ENCODE peak calls at places on chromosomes 3 and 15, in six cellular contexts. U is stomach, R is iPS DF 6.9, O is prostate gland, E is body of pancreas, H is tibial artery. D is an unnamed sample.

GRCh38 chr3:161349529-161350278 is 21.6 kb downstream of the SPTSSB start:
- DNase-seq in U (no peak), O (peak; percentile 52), R (no peak), E (no peak), H (no peak), D (no peak)

GRCh38 chr15:41022487-41023090 is 69.3 kb downstream of the CHAC1 start:
- DNase-seq in O (no peak), H (peak; percentile 25), R (no peak), E (peak; percentile 23), U (peak; percentile 32), D (peak; percentile 21)

GRCh38 chr15:59609730-59610712 is 1.6 kb upstream of the GCNT3 start:
- DNase-seq in E (no peak), O (no peak), H (no peak), U (no peak), R (no peak), D (no peak)

GRCh38 chr3:178421069-178421468 is 115.2 kb upstream of the KCNMB2 start:
- DNase-seq in U (no peak), E (no peak), R (no peak), O (no peak), H (no peak), D (no peak)

GRCh38 chr3:60536420-60536819 is 714.8 kb downstream of the FHIT start:
- DNase-seq in U (no peak), E (no peak), H (no peak), R (no peak), O (no peak), D (peak; percentile 66)

GRCh38 chr3:129104498-129105079 is 17.0 kb downstream of the RAB43 start:
- DNase-seq in U (no peak), E (no peak), H (no peak), R (no peak), O (no peak), D (no peak)

GRCh38 chr15:82875411-82876003 is 66.1 kb downstream of the WHAMM start:
- DNase-seq in O (no peak), U (no peak), H (no peak), R (no peak), E (no peak), D (no peak)

GRCh38 chr3:31002730-31003129 is 108.3 kb upstream of the GADL1 start:
- DNase-seq in R (no peak), U (no peak), H (no peak), O (no peak), E (no peak), D (no peak)

GRCh38 chr15:26082833-26083174 is 219.7 kb upstream of the ATP10A start:
- DNase-seq in R (no peak), U (no peak), O (peak; percentile 22), E (no peak), H (no peak), D (no peak)

GRCh38 chr3:79845546-79845945 is 77.7 kb upstream of the ROBO1 start:
- DNase-seq in R (no peak), U (no peak), E (no peak), H (no peak), O (no peak), D (no peak)

GRCh38 chr3:115692887-115693524 is 69.7 kb downstream of the GAP43 start:
- DNase-seq in R (peak; percentile 76), O (peak; percentile 54), E (peak; percentile 81), U (peak; percentile 69), H (peak; percentile 72), D (peak; percentile 32)

GRCh38 chr3:196323723-196324122 is 5.7 kb upstream of the DYNLT2B start:
- DNase-seq in R (no peak), U (no peak), H (no peak), O (no peak), E (no peak), D (no peak)

GRCh38 chr15:51205050-51205707 is 110.5 kb upstream of the TNFAIP8L3 start:
- DNase-seq in U (peak; percentile 56), H (no peak), E (peak; percentile 42), O (peak; percentile 38), R (no peak), D (no peak)

GRCh38 chr3:100360757-100361496 is 26.4 kb downstream of the NIT2 start:
- DNase-seq in H (no peak), U (no peak), O (no peak), E (no peak), R (no peak), D (no peak)

GRCh38 chr3:75101329-75102147 is 487.1 kb upstream of the CNTN3 start:
- DNase-seq in R (no peak), O (no peak), U (no peak), E (no peak), H (no peak), D (no peak)

GRCh38 chr3:140842984-140843649 is 98.5 kb upstream of the SLC25A36 start:
- DNase-seq in H (no peak), R (no peak), U (no peak), O (no peak), E (no peak), D (peak; percentile 86)

GRCh38 chr3:172519740-172520139 is 3.5 kb downstream of the TNFSF10 start:
- DNase-seq in U (no peak), R (no peak), O (peak; percentile 13), E (no peak), H (no peak), D (no peak)

GRCh38 chr15:58873267-58873666 is 60.2 kb downstream of the SLTM start:
- DNase-seq in O (no peak), E (no peak), R (no peak), U (no peak), H (no peak), D (no peak)

GRCh38 chr3:78732471-78732870 is 1035.3 kb downstream of the ROBO1 start:
- DNase-seq in U (no peak), O (no peak), R (no peak), E (no peak), H (no peak), D (no peak)

GRCh38 chr3:175668300-175668699 is 809.2 kb downstream of the NAALADL2 start:
- DNase-seq in E (no peak), H (no peak), U (no peak), R (no peak), O (no peak), D (no peak)

GRCh38 chr3:128714887-128715496 is 11.0 kb upstream of the RAB7A start:
- DNase-seq in R (no peak), H (no peak), U (no peak), O (no peak), E (peak; percentile 46), D (no peak)

GRCh38 chr15:100602822-100603393 is 519 bp downstream of the ASB7 start:
- DNase-seq in O (peak; percentile 10), E (peak; percentile 10), H (no peak), U (no peak), R (no peak), D (peak; percentile 31)

GRCh38 chr15:38899300-38899699 is 334.7 kb upstream of the RASGRP1 start:
- DNase-seq in R (no peak), U (no peak), O (no peak), E (no peak), H (no peak), D (no peak)

GRCh38 chr3:171770689-171771620 is 39.3 kb downstream of the PLD1 start:
- DNase-seq in O (peak; percentile 74), U (peak; percentile 63), H (peak; percentile 63), E (peak; percentile 82), R (peak; percentile 41), D (peak; percentile 48)

GRCh38 chr15:69634860-69635259 is 182.2 kb downstream of the RPLP1 start:
- DNase-seq in H (no peak), R (no peak), U (no peak), E (no peak), O (no peak), D (no peak)

GRCh38 chr15:85002517-85002916 is 20.9 kb downstream of the PDE8A start:
- DNase-seq in H (no peak), E (no peak), O (no peak), R (no peak), U (no peak), D (no peak)

GRCh38 chr15:85003593-85004312 is 22.1 kb downstream of the PDE8A start:
- DNase-seq in O (no peak), U (no peak), H (no peak), R (no peak), E (peak; percentile 33), D (no peak)

GRCh38 chr15:85004551-85004950 is 22.9 kb downstream of the PDE8A start:
- DNase-seq in O (no peak), E (no peak), R (no peak), H (no peak), U (no peak), D (no peak)

GRCh38 chr15:85000189-85000864 is 18.7 kb downstream of the PDE8A start:
- DNase-seq in R (no peak), E (no peak), O (peak; percentile 20), H (no peak), U (no peak), D (no peak)

GRCh38 chr15:85000937-85001336 is 19.3 kb downstream of the PDE8A start:
- DNase-seq in O (no peak), H (no peak), U (no peak), R (no peak), E (no peak), D (no peak)
- H3K4me1 ChIP-seq in O (peaks cover 8% of the 10 kb centered on the region), H (peaks cover 19% of the 10 kb centered on the region), U (peaks cover 67% of the 10 kb centered on the region), R (no peaks in the 10 kb centered on the region), E (peaks cover 33% of the 10 kb centered on the region), D (peaks cover 25% of the 10 kb centered on the region)

DNA sequence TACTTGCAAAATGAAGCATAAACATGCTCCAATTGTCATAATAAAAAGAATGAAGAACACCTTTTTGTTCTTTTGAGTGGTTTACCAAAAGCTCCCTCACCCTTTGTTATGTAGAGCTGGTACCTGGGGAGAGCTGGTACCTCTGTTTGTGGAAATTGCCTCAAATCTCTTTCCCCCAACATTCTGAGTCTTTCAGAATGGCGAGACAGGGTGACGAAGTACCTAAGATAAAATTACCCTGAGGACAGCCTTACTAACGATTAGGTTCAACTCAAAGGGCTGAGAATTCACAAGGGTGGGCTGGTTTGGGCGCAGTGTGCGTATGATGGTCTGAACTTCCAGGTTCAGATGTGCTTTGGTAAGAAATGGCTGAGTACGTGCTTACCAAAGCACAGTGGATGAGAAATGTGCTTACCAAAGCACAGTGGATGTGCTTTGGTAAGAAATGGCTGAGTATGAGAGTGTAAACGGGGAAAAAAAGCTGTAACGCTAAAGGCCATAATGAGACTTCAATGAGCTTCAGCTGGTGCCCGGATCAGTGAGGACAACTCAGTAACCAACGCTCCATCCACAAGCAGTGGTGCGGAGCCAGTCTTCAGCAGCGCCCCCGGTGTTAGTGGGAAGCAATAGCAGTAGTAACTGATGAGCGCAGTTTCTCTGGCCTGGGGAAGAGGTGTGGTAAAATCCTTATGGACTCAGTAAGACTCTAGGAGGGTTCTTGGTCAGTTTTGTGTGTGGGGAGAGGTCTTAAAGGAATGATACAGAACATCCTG is 72.3 kb upstream of the LRIG1 start:
- DNase-seq in E (peak; percentile 6), O (no peak), H (no peak), U (no peak), R (peak; percentile 82), D (no peak)
- H3K4me1 ChIP-seq in E (no peaks in the 10 kb centered on the region), O (no peaks in the 10 kb centered on the region), H (no peaks in the 10 kb centered on the region), U (no peaks in the 10 kb centered on the region), R (peaks cover 10% of the 10 kb centered on the region), D (no peaks in the 10 kb centered on the region)

GRCh38 chr3:27352047-27352446 is 17.1 kb downstream of the NEK10 start:
- DNase-seq in E (no peak), U (no peak), H (no peak), O (no peak), R (no peak), D (no peak)
- H3K4me1 ChIP-seq in E (no peaks in the 10 kb centered on the region), U (peaks cover 4% of the 10 kb centered on the region), H (no peaks in the 10 kb centered on the region), O (peaks cover 14% of the 10 kb centered on the region), R (no peaks in the 10 kb centered on the region), D (peaks cover 10% of the 10 kb centered on the region)

DNA sequence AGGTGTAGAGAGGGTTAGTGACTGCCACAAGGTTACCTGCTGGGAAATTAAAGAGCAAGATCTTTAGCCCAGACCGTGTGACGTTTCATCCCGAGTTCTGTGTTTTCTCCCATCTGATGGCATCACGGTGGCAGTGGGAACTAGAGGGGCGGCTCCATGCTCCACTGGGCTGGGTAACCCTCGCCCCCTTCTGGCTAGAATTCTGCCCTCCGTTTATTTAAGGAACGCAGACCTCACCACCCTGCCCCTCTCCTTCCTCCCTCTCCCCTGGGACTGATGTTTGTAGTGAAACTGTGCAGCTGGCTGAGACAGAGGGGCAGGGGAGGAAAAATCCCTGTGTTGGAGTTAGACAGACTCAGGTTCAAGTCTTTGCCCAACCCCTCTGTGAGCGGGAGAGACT is 65.6 kb downstream of the ITGA11 start:
- DNase-seq in H (peak; percentile 57), E (no peak), O (no peak), R (no peak), U (no peak), D (no peak)
- H3K4me1 ChIP-seq in H (peaks cover 70% of the 10 kb centered on the region), E (no peaks in the 10 kb centered on the region), O (no peaks in the 10 kb centered on the region), R (no peaks in the 10 kb centered on the region), U (peaks cover 22% of the 10 kb centered on the region), D (no peaks in the 10 kb centered on the region)